ENCODE peak calls at places on chromosomes 13 and 19, in ten cellular contexts. One of them, this sample, is unnamed.

GRCh38 chr19:52599241-52599640 is 29.2 kb downstream of the ZNF701 start:
- DNase-seq in BE2C: no peak
- DNase-seq in body of pancreas: no peak
- DNase-seq in activated CD4-positive, alpha-beta T cell treated with anti-CD3 and anti-CD28 coated beads for 36 hours: no peak
- DNase-seq in astrocyte of the cerebellum: no peak
- DNase-seq in foreskin fibroblast: no peak
- DNase-seq in NAMALWA: no peak
- DNase-seq in heart left ventricle: no peak
- DNase-seq in type B pancreatic cell: no peak
- DNase-seq in mesendoderm: peak
- DNase-seq in this sample: no peak

GRCh38 chr19:28235606-28236125 is 977.3 kb downstream of the UQCRFS1 start:
- DNase-seq in BE2C: no peak
- DNase-seq in body of pancreas: no peak
- DNase-seq in activated CD4-positive, alpha-beta T cell treated with anti-CD3 and anti-CD28 coated beads for 36 hours: no peak
- DNase-seq in astrocyte of the cerebellum: no peak
- DNase-seq in foreskin fibroblast: no peak
- DNase-seq in NAMALWA: no peak
- DNase-seq in heart left ventricle: no peak
- DNase-seq in type B pancreatic cell: no peak
- DNase-seq in mesendoderm: peak
- DNase-seq in this sample: no peak

GRCh38 chr19:55189424-55189823 is 9.3 kb upstream of the SYT5 start:
- DNase-seq in BE2C: peak
- DNase-seq in body of pancreas: no peak
- DNase-seq in activated CD4-positive, alpha-beta T cell treated with anti-CD3 and anti-CD28 coated beads for 36 hours: no peak
- DNase-seq in astrocyte of the cerebellum: no peak
- DNase-seq in foreskin fibroblast: peak
- DNase-seq in NAMALWA: no peak
- DNase-seq in heart left ventricle: peak
- DNase-seq in type B pancreatic cell: no peak
- DNase-seq in mesendoderm: no peak
- DNase-seq in this sample: no peak

GRCh38 chr19:10987621-10988297 is 26.9 kb downstream of the SMARCA4 start:
- DNase-seq in BE2C: no peak
- DNase-seq in body of pancreas: no peak
- DNase-seq in activated CD4-positive, alpha-beta T cell treated with anti-CD3 and anti-CD28 coated beads for 36 hours: no peak
- DNase-seq in astrocyte of the cerebellum: no peak
- DNase-seq in foreskin fibroblast: no peak
- DNase-seq in NAMALWA: no peak
- DNase-seq in heart left ventricle: no peak
- DNase-seq in type B pancreatic cell: no peak
- DNase-seq in mesendoderm: no peak
- DNase-seq in this sample: no peak

GRCh38 chr19:51005248-51005647 is 3.8 kb upstream of the KLK8 start:
- DNase-seq in BE2C: no peak
- DNase-seq in body of pancreas: no peak
- DNase-seq in activated CD4-positive, alpha-beta T cell treated with anti-CD3 and anti-CD28 coated beads for 36 hours: no peak
- DNase-seq in astrocyte of the cerebellum: no peak
- DNase-seq in foreskin fibroblast: no peak
- DNase-seq in NAMALWA: no peak
- DNase-seq in heart left ventricle: no peak
- DNase-seq in type B pancreatic cell: no peak
- DNase-seq in mesendoderm: no peak
- DNase-seq in this sample: no peak

GRCh38 chr19:16360738-16361137 is 36.1 kb downstream of the KLF2 start:
- DNase-seq in BE2C: no peak
- DNase-seq in body of pancreas: no peak
- DNase-seq in activated CD4-positive, alpha-beta T cell treated with anti-CD3 and anti-CD28 coated beads for 36 hours: no peak
- DNase-seq in astrocyte of the cerebellum: no peak
- DNase-seq in foreskin fibroblast: no peak
- DNase-seq in NAMALWA: no peak
- DNase-seq in heart left ventricle: no peak
- DNase-seq in type B pancreatic cell: no peak
- DNase-seq in mesendoderm: no peak
- DNase-seq in this sample: no peak

GRCh38 chr19:14940266-14940665 is 1.0 kb upstream of the OR7C2 start:
- DNase-seq in BE2C: no peak
- DNase-seq in body of pancreas: no peak
- DNase-seq in activated CD4-positive, alpha-beta T cell treated with anti-CD3 and anti-CD28 coated beads for 36 hours: no peak
- DNase-seq in astrocyte of the cerebellum: no peak
- DNase-seq in foreskin fibroblast: no peak
- DNase-seq in NAMALWA: no peak
- DNase-seq in heart left ventricle: no peak
- DNase-seq in type B pancreatic cell: no peak
- DNase-seq in mesendoderm: no peak
- DNase-seq in this sample: no peak

GRCh38 chr13:96252903-96253302 is 163.0 kb downstream of the HS6ST3 start:
- DNase-seq in BE2C: no peak
- DNase-seq in body of pancreas: no peak
- DNase-seq in activated CD4-positive, alpha-beta T cell treated with anti-CD3 and anti-CD28 coated beads for 36 hours: no peak
- DNase-seq in astrocyte of the cerebellum: no peak
- DNase-seq in foreskin fibroblast: no peak
- DNase-seq in NAMALWA: no peak
- DNase-seq in heart left ventricle: no peak
- DNase-seq in type B pancreatic cell: no peak
- DNase-seq in mesendoderm: peak
- DNase-seq in this sample: no peak

GRCh38 chr19:56671613-56671994 is at the start of gene ZNF835:
- DNase-seq in BE2C: no peak
- DNase-seq in body of pancreas: peak
- DNase-seq in activated CD4-positive, alpha-beta T cell treated with anti-CD3 and anti-CD28 coated beads for 36 hours: peak
- DNase-seq in astrocyte of the cerebellum: peak
- DNase-seq in foreskin fibroblast: peak
- DNase-seq in NAMALWA: no peak
- DNase-seq in heart left ventricle: peak
- DNase-seq in type B pancreatic cell: no peak
- DNase-seq in mesendoderm: peak
- DNase-seq in this sample: no peak

GRCh38 chr13:113802761-113803160 is 43.7 kb downstream of the TMEM255B start:
- DNase-seq in BE2C: peak
- DNase-seq in body of pancreas: no peak
- DNase-seq in activated CD4-positive, alpha-beta T cell treated with anti-CD3 and anti-CD28 coated beads for 36 hours: peak
- DNase-seq in astrocyte of the cerebellum: no peak
- DNase-seq in foreskin fibroblast: no peak
- DNase-seq in NAMALWA: no peak
- DNase-seq in heart left ventricle: no peak
- DNase-seq in type B pancreatic cell: no peak
- DNase-seq in mesendoderm: peak
- DNase-seq in this sample: no peak

GRCh38 chr13:114032121-114032799 is 58.4 kb upstream of the C13orf46 start:
- DNase-seq in BE2C: no peak
- DNase-seq in body of pancreas: peak
- DNase-seq in activated CD4-positive, alpha-beta T cell treated with anti-CD3 and anti-CD28 coated beads for 36 hours: no peak
- DNase-seq in astrocyte of the cerebellum: no peak
- DNase-seq in foreskin fibroblast: peak
- DNase-seq in NAMALWA: no peak
- DNase-seq in heart left ventricle: no peak
- DNase-seq in type B pancreatic cell: no peak
- DNase-seq in mesendoderm: peak
- DNase-seq in this sample: no peak

GRCh38 chr13:99215466-99215865 is 14.8 kb downstream of the UBAC2 start:
- DNase-seq in BE2C: no peak
- DNase-seq in body of pancreas: no peak
- DNase-seq in activated CD4-positive, alpha-beta T cell treated with anti-CD3 and anti-CD28 coated beads for 36 hours: peak
- DNase-seq in astrocyte of the cerebellum: no peak
- DNase-seq in foreskin fibroblast: no peak
- DNase-seq in NAMALWA: no peak
- DNase-seq in heart left ventricle: no peak
- DNase-seq in type B pancreatic cell: no peak
- DNase-seq in mesendoderm: no peak
- DNase-seq in this sample: no peak

GRCh38 chr13:72652681-72653080 is 74.7 kb downstream of the MZT1 start:
- DNase-seq in BE2C: no peak
- DNase-seq in body of pancreas: no peak
- DNase-seq in activated CD4-positive, alpha-beta T cell treated with anti-CD3 and anti-CD28 coated beads for 36 hours: no peak
- DNase-seq in astrocyte of the cerebellum: peak
- DNase-seq in foreskin fibroblast: no peak
- DNase-seq in NAMALWA: no peak
- DNase-seq in heart left ventricle: no peak
- DNase-seq in type B pancreatic cell: no peak
- DNase-seq in mesendoderm: no peak
- DNase-seq in this sample: no peak

GRCh38 chr13:68056816-68057710 is 826.9 kb upstream of the PCDH9 start:
- DNase-seq in BE2C: no peak
- DNase-seq in body of pancreas: peak
- DNase-seq in activated CD4-positive, alpha-beta T cell treated with anti-CD3 and anti-CD28 coated beads for 36 hours: no peak
- DNase-seq in astrocyte of the cerebellum: peak
- DNase-seq in foreskin fibroblast: no peak
- DNase-seq in NAMALWA: peak
- DNase-seq in heart left ventricle: no peak
- DNase-seq in type B pancreatic cell: no peak
- DNase-seq in mesendoderm: peak
- DNase-seq in this sample: peak

GRCh38 chr19:2333027-2333806 is 4.7 kb downstream of the SPPL2B start:
- DNase-seq in BE2C: no peak
- DNase-seq in body of pancreas: peak
- DNase-seq in activated CD4-positive, alpha-beta T cell treated with anti-CD3 and anti-CD28 coated beads for 36 hours: no peak
- DNase-seq in astrocyte of the cerebellum: no peak
- DNase-seq in foreskin fibroblast: no peak
- DNase-seq in NAMALWA: peak
- DNase-seq in heart left ventricle: no peak
- DNase-seq in type B pancreatic cell: no peak
- DNase-seq in mesendoderm: no peak
- DNase-seq in this sample: no peak

GRCh38 chr19:38711726-38712153 is 32.5 kb downstream of the CAPN12 start:
- DNase-seq in BE2C: no peak
- DNase-seq in body of pancreas: peak
- DNase-seq in activated CD4-positive, alpha-beta T cell treated with anti-CD3 and anti-CD28 coated beads for 36 hours: no peak
- DNase-seq in astrocyte of the cerebellum: peak
- DNase-seq in foreskin fibroblast: peak
- DNase-seq in NAMALWA: no peak
- DNase-seq in heart left ventricle: peak
- DNase-seq in type B pancreatic cell: no peak
- DNase-seq in mesendoderm: no peak
- DNase-seq in this sample: no peak

GRCh38 chr19:504634-505033 is 2.7 kb upstream of the TPGS1 start:
- DNase-seq in BE2C: no peak
- DNase-seq in body of pancreas: no peak
- DNase-seq in activated CD4-positive, alpha-beta T cell treated with anti-CD3 and anti-CD28 coated beads for 36 hours: no peak
- DNase-seq in astrocyte of the cerebellum: no peak
- DNase-seq in foreskin fibroblast: no peak
- DNase-seq in NAMALWA: no peak
- DNase-seq in heart left ventricle: no peak
- DNase-seq in type B pancreatic cell: no peak
- DNase-seq in mesendoderm: no peak
- DNase-seq in this sample: no peak

GRCh38 chr13:65926750-65927171 is 1303.4 kb downstream of the PCDH9 start:
- DNase-seq in BE2C: peak
- DNase-seq in body of pancreas: peak
- DNase-seq in activated CD4-positive, alpha-beta T cell treated with anti-CD3 and anti-CD28 coated beads for 36 hours: peak
- DNase-seq in astrocyte of the cerebellum: no peak
- DNase-seq in foreskin fibroblast: no peak
- DNase-seq in NAMALWA: peak
- DNase-seq in heart left ventricle: no peak
- DNase-seq in type B pancreatic cell: no peak
- DNase-seq in mesendoderm: peak
- DNase-seq in this sample: peak

GRCh38 chr13:70941454-70941853 is 833.2 kb upstream of the KLHL1 start:
- DNase-seq in BE2C: no peak
- DNase-seq in body of pancreas: no peak
- DNase-seq in activated CD4-positive, alpha-beta T cell treated with anti-CD3 and anti-CD28 coated beads for 36 hours: no peak
- DNase-seq in astrocyte of the cerebellum: no peak
- DNase-seq in foreskin fibroblast: no peak
- DNase-seq in NAMALWA: no peak
- DNase-seq in heart left ventricle: no peak
- DNase-seq in type B pancreatic cell: no peak
- DNase-seq in mesendoderm: no peak
- DNase-seq in this sample: no peak

GRCh38 chr19:46350758-46351159 is 3.9 kb downstream of the PPP5C start:
- DNase-seq in BE2C: no peak
- DNase-seq in body of pancreas: peak
- DNase-seq in activated CD4-positive, alpha-beta T cell treated with anti-CD3 and anti-CD28 coated beads for 36 hours: peak
- DNase-seq in astrocyte of the cerebellum: no peak
- DNase-seq in foreskin fibroblast: no peak
- DNase-seq in NAMALWA: peak
- DNase-seq in heart left ventricle: peak
- DNase-seq in type B pancreatic cell: no peak
- DNase-seq in mesendoderm: no peak
- DNase-seq in this sample: no peak

GRCh38 chr13:57787058-57787791 is 155.7 kb downstream of the PCDH17 start:
- DNase-seq in BE2C: peak
- DNase-seq in body of pancreas: no peak
- DNase-seq in activated CD4-positive, alpha-beta T cell treated with anti-CD3 and anti-CD28 coated beads for 36 hours: no peak
- DNase-seq in astrocyte of the cerebellum: no peak
- DNase-seq in foreskin fibroblast: no peak
- DNase-seq in NAMALWA: no peak
- DNase-seq in heart left ventricle: no peak
- DNase-seq in type B pancreatic cell: no peak
- DNase-seq in mesendoderm: peak
- DNase-seq in this sample: no peak

GRCh38 chr13:108895220-108895704 is 265.9 kb downstream of the MYO16 start:
- DNase-seq in BE2C: no peak
- DNase-seq in body of pancreas: no peak
- DNase-seq in activated CD4-positive, alpha-beta T cell treated with anti-CD3 and anti-CD28 coated beads for 36 hours: no peak
- DNase-seq in astrocyte of the cerebellum: peak
- DNase-seq in foreskin fibroblast: peak
- DNase-seq in NAMALWA: peak
- DNase-seq in heart left ventricle: no peak
- DNase-seq in type B pancreatic cell: no peak
- DNase-seq in mesendoderm: peak
- DNase-seq in this sample: peak

GRCh38 chr13:46341112-46341711 is 45.8 kb downstream of the RUBCNL start:
- DNase-seq in BE2C: no peak
- DNase-seq in body of pancreas: no peak
- DNase-seq in activated CD4-positive, alpha-beta T cell treated with anti-CD3 and anti-CD28 coated beads for 36 hours: peak
- DNase-seq in astrocyte of the cerebellum: peak
- DNase-seq in foreskin fibroblast: peak
- DNase-seq in NAMALWA: no peak
- DNase-seq in heart left ventricle: no peak
- DNase-seq in type B pancreatic cell: no peak
- DNase-seq in mesendoderm: no peak
- DNase-seq in this sample: no peak

GRCh38 chr19:2113436-2114211 is 16.9 kb downstream of the IZUMO4 start:
- DNase-seq in BE2C: no peak
- DNase-seq in body of pancreas: no peak
- DNase-seq in activated CD4-positive, alpha-beta T cell treated with anti-CD3 and anti-CD28 coated beads for 36 hours: no peak
- DNase-seq in astrocyte of the cerebellum: no peak
- DNase-seq in foreskin fibroblast: no peak
- DNase-seq in NAMALWA: no peak
- DNase-seq in heart left ventricle: no peak
- DNase-seq in type B pancreatic cell: no peak
- DNase-seq in mesendoderm: no peak
- DNase-seq in this sample: no peak

GRCh38 chr19:5395541-5395940 is 54.9 kb upstream of the PTPRS start:
- DNase-seq in BE2C: no peak
- DNase-seq in body of pancreas: no peak
- DNase-seq in activated CD4-positive, alpha-beta T cell treated with anti-CD3 and anti-CD28 coated beads for 36 hours: no peak
- DNase-seq in astrocyte of the cerebellum: no peak
- DNase-seq in foreskin fibroblast: no peak
- DNase-seq in NAMALWA: no peak
- DNase-seq in heart left ventricle: no peak
- DNase-seq in type B pancreatic cell: no peak
- DNase-seq in mesendoderm: no peak
- DNase-seq in this sample: no peak

GRCh38 chr19:2706251-2706650 is 3.8 kb upstream of the GNG7 start:
- DNase-seq in BE2C: no peak
- DNase-seq in body of pancreas: no peak
- DNase-seq in activated CD4-positive, alpha-beta T cell treated with anti-CD3 and anti-CD28 coated beads for 36 hours: no peak
- DNase-seq in astrocyte of the cerebellum: no peak
- DNase-seq in foreskin fibroblast: no peak
- DNase-seq in NAMALWA: no peak
- DNase-seq in heart left ventricle: no peak
- DNase-seq in type B pancreatic cell: no peak
- DNase-seq in mesendoderm: no peak
- DNase-seq in this sample: no peak

GRCh38 chr13:82245860-82246259 is 1636.4 kb downstream of the SLITRK1 start:
- DNase-seq in BE2C: no peak
- DNase-seq in body of pancreas: no peak
- DNase-seq in activated CD4-positive, alpha-beta T cell treated with anti-CD3 and anti-CD28 coated beads for 36 hours: no peak
- DNase-seq in astrocyte of the cerebellum: no peak
- DNase-seq in foreskin fibroblast: no peak
- DNase-seq in NAMALWA: no peak
- DNase-seq in heart left ventricle: no peak
- DNase-seq in type B pancreatic cell: no peak
- DNase-seq in mesendoderm: no peak
- DNase-seq in this sample: no peak

GRCh38 chr19:17235618-17236413 is 9.8 kb downstream of the OCEL1 start:
- DNase-seq in BE2C: peak
- DNase-seq in body of pancreas: peak
- DNase-seq in activated CD4-positive, alpha-beta T cell treated with anti-CD3 and anti-CD28 coated beads for 36 hours: peak
- DNase-seq in astrocyte of the cerebellum: no peak
- DNase-seq in foreskin fibroblast: peak
- DNase-seq in NAMALWA: peak
- DNase-seq in heart left ventricle: peak
- DNase-seq in type B pancreatic cell: no peak
- DNase-seq in mesendoderm: peak
- DNase-seq in this sample: peak